ENCODE peak calls at places on chromosomes 5 and 9, in eight cellular contexts. J is neuronal stem cell, C is ascending aorta, G is uterus, B is mammary epithelial cell, X is colonic mucosa, L is lower lobe of right lung, K is WERI-Rb-1. Z is an unnamed sample.

GRCh38 chr5:39912880-39913279 is 488.1 kb upstream of the DAB2 start:
- DNase-seq in J (no peak), C (no peak), G (no peak), B (no peak), X (no peak), L (no peak), K (no peak), Z (no peak)

GRCh38 chr5:122153230-122153629 is 23.9 kb downstream of the ZNF474 start:
- DNase-seq in J (no peak), C (no peak), G (no peak), B (peak; percentile 58), X (no peak), L (no peak), K (no peak), Z (no peak)

GRCh38 chr5:31270396-31270795 is 76.9 kb downstream of the CDH6 start:
- DNase-seq in J (peak; percentile 47), C (no peak), G (no peak), B (no peak), X (no peak), L (no peak), K (no peak), Z (peak; percentile 13)

GRCh38 chr5:98586581-98586980 is 186.9 kb upstream of the RGMB start:
- DNase-seq in J (no peak), C (no peak), G (no peak), B (no peak), X (no peak), L (no peak), K (no peak), Z (no peak)

GRCh38 chr9:27539479-27540441 is 10.1 kb upstream of the MOB3B start:
- DNase-seq in J (no peak), C (peak; percentile 77), G (peak; percentile 62), B (peak; percentile 45), X (no peak), L (no peak), K (no peak), Z (no peak)

GRCh38 chr5:10310073-10310779 is 2.5 kb upstream of the CMBL start:
- DNase-seq in J (no peak), C (no peak), G (no peak), B (peak; percentile 90), X (peak; percentile 53), L (no peak), K (no peak), Z (no peak)

GRCh38 chr5:56409331-56410190 is 176.4 kb upstream of the ANKRD55 start:
- DNase-seq in J (no peak), C (no peak), G (no peak), B (peak; percentile 37), X (no peak), L (no peak), K (peak; percentile 94), Z (peak; percentile 65)

GRCh38 chr5:64958757-64959391 is 190.1 kb downstream of the CWC27 start:
- DNase-seq in J (no peak), C (no peak), G (no peak), B (no peak), X (no peak), L (no peak), K (no peak), Z (peak; percentile 39)

GRCh38 chr9:6150483-6150882 is 65.1 kb upstream of the IL33 start:
- DNase-seq in J (no peak), C (no peak), G (no peak), B (no peak), X (no peak), L (no peak), K (no peak), Z (no peak)

GRCh38 chr5:146076028-146076427 is 29.3 kb downstream of the PLAC8L1 start:
- DNase-seq in J (no peak), C (no peak), G (no peak), B (no peak), X (peak; percentile 61), L (no peak), K (no peak), Z (no peak)

GRCh38 chr9:111274737-111275136 is 55.3 kb downstream of the OR2K2 start:
- DNase-seq in J (no peak), C (no peak), G (no peak), B (peak; percentile 16), X (no peak), L (no peak), K (no peak), Z (no peak)

GRCh38 chr5:81132381-81132780 is 100.7 kb upstream of the CKMT2 start:
- DNase-seq in J (no peak), C (no peak), G (no peak), B (no peak), X (no peak), L (no peak), K (no peak), Z (no peak)

GRCh38 chr5:154487541-154487940 is 9.5 kb upstream of the HAND1 start:
- DNase-seq in J (no peak), C (peak; percentile 34), G (no peak), B (no peak), X (no peak), L (no peak), K (no peak), Z (no peak)

GRCh38 chr5:81717221-81717620 is 33.7 kb downstream of the SSBP2 start:
- DNase-seq in J (no peak), C (no peak), G (no peak), B (no peak), X (no peak), L (no peak), K (no peak), Z (no peak)

GRCh38 chr9:84331119-84331791 is 9.3 kb downstream of the SLC28A3 start:
- DNase-seq in J (no peak), C (no peak), G (no peak), B (peak; percentile 68), X (peak; percentile 58), L (peak; percentile 61), K (no peak), Z (no peak)

GRCh38 chr5:174717826-174718455 is 6.4 kb upstream of the MSX2 start:
- DNase-seq in J (no peak), C (no peak), G (no peak), B (peak; percentile 8), X (no peak), L (no peak), K (no peak), Z (no peak)

GRCh38 chr5:134541736-134542376 is 16.4 kb downstream of the JADE2 start:
- DNase-seq in J (peak; percentile 85), C (no peak), G (no peak), B (no peak), X (peak; percentile 34), L (peak; percentile 66), K (no peak), Z (peak; percentile 75)

GRCh38 chr5:113017891-113018635 is 41.5 kb downstream of the DCP2 start:
- DNase-seq in J (no peak), C (no peak), G (no peak), B (peak; percentile 45), X (no peak), L (no peak), K (no peak), Z (no peak)

GRCh38 chr5:38445374-38446028 is 110.9 kb downstream of the LIFR start:
- DNase-seq in J (no peak), C (no peak), G (peak; percentile 38), B (no peak), X (no peak), L (peak; percentile 58), K (no peak), Z (peak; percentile 24)

GRCh38 chr9:36891341-36891811 is 142.7 kb downstream of the PAX5 start:
- DNase-seq in J (no peak), C (no peak), G (no peak), B (no peak), X (no peak), L (no peak), K (peak; percentile 33), Z (no peak)

GRCh38 chr5:171720086-171720485 is 65.5 kb upstream of the SMIM23 start:
- DNase-seq in J (no peak), C (no peak), G (no peak), B (no peak), X (no peak), L (no peak), K (no peak), Z (no peak)

GRCh38 chr9:18141681-18142080 is 332.3 kb upstream of the ADAMTSL1 start:
- DNase-seq in J (no peak), C (no peak), G (no peak), B (no peak), X (no peak), L (no peak), K (no peak), Z (no peak)

GRCh38 chr5:148902478-148902877 is 76.1 kb downstream of the ADRB2 start:
- DNase-seq in J (no peak), C (no peak), G (no peak), B (no peak), X (no peak), L (no peak), K (no peak), Z (no peak)

GRCh38 chr9:20620658-20621552 is 1.4 kb downstream of the MLLT3 start:
- DNase-seq in J (peak; percentile 27), C (peak; percentile 66), G (peak; percentile 46), B (peak; percentile 40), X (peak; percentile 57), L (peak; percentile 59), K (no peak), Z (peak; percentile 7)

GRCh38 chr5:91007251-91007650 is 375.9 kb downstream of the ARRDC3 start:
- DNase-seq in J (no peak), C (no peak), G (no peak), B (no peak), X (no peak), L (no peak), K (no peak), Z (no peak)

DNA sequence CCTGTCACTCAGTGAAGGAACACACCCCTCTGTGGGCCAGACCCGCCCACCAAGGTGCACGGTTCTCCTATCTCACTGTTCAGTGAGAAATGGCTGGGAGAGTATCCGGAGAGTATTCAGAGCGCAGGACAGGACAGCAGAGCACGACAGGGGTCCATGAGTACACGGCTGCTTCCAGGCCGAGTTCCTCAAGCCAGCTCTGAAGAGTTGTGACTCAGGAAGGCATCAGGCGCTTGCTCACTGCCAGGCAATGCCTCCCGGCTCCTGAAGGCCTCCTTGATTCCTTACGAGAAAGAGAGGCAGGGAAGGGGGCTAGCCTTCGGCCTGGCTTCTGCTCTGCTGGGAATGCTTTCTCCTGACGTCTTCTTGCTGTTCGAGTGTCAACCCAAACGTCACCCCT is 132.1 kb upstream of the PPP1R26 start:
- DNase-seq in J (no peak), C (no peak), G (no peak), B (no peak), X (no peak), L (no peak), K (no peak), Z (no peak)
- H3K27ac ChIP-seq in J (no peak overlapping the region), C (no peak overlapping the region), G (no peak overlapping the region), B (no peak overlapping the region), X (no peak overlapping the region), L (no peak overlapping the region), K (no peak overlapping the region), Z (no peak overlapping the region)

GRCh38 chr5:150301170-150301505 is 1.6 kb downstream of the ARSI start:
- DNase-seq in J (no peak), C (no peak), G (peak; percentile 41), B (no peak), X (no peak), L (no peak), K (peak; percentile 85), Z (peak; percentile 40)
- H3K4me3 ChIP-seq in J (no peak overlapping the region), C (no peak overlapping the region), G (no peak overlapping the region), B (peak overlapping the region; percentile 36), X (no peak overlapping the region), L (peak overlapping the region; percentile 49), K (no peak overlapping the region), Z (no peak overlapping the region)

GRCh38 chr9:14356376-14356775 is 42.4 kb upstream of the NFIB start:
- DNase-seq in J (no peak), C (no peak), G (no peak), B (no peak), X (no peak), L (no peak), K (no peak), Z (no peak)
- H3K27ac ChIP-seq in J (no peak overlapping the region), C (peak overlapping the region; percentile 63), G (no peak overlapping the region), B (no peak overlapping the region), X (no peak overlapping the region), L (no peak overlapping the region), K (no peak overlapping the region), Z (no peak overlapping the region)

GRCh38 chr5:36414869-36415282 is 113.2 kb upstream of the RANBP3L start:
- DNase-seq in J (no peak), C (no peak), G (no peak), B (peak; percentile 60), X (no peak), L (no peak), K (no peak), Z (peak; percentile 60)
- H3K4me3 ChIP-seq in J (no peak overlapping the region), C (no peak overlapping the region), G (no peak overlapping the region), B (no peak overlapping the region), X (no peak overlapping the region), L (no peak overlapping the region), K (no peak overlapping the region), Z (no peak overlapping the region)